ENCODE peak calls at places on chromosomes 6 and 20, in seven cellular contexts. F is brain microvascular endothelial cell; H is CD8-positive, alpha-beta T cell; I is stomach; P is suprapubic skin; G is mammary epithelial cell; D is IMR-90. R is an unnamed sample. For H3K27me3, the result is how much of the 10 kb centered on the place peaks cover.

GRCh38 chr20:58694241-58695083 is 1.9 kb downstream of the NPEPL1 start:
- DNase-seq in D (no peak), H (no peak), P (peak), F (no peak), I (no peak), G (no peak), R (no peak)

GRCh38 chr20:57928181-57928967 is 218.6 kb upstream of the PMEPA1 start:
- DNase-seq in F (peak), I (no peak), H (no peak), G (peak), D (no peak), P (no peak), R (no peak)

GRCh38 chr6:43993881-43994523 is 133.2 kb downstream of the MRPL14 start:
- DNase-seq in P (no peak), F (no peak), H (no peak), G (no peak), I (no peak), D (no peak), R (no peak)

GRCh38 chr6:128415387-128415786 is 105.0 kb downstream of the PTPRK start:
- DNase-seq in D (no peak), P (no peak), F (no peak), I (no peak), H (no peak), G (no peak), R (no peak)

GRCh38 chr20:62065669-62066338 is at the start of gene TAF4:
- DNase-seq in D (peak), F (peak), I (peak), G (peak), H (peak), P (no peak), R (no peak)

GRCh38 chr20:51121901-51122412 is 99.0 kb upstream of the KCNG1 start:
- DNase-seq in H (no peak), D (peak), P (no peak), I (no peak), F (peak), G (peak), R (peak)

GRCh38 chr6:90574610-90575009 is 12.3 kb downstream of the MAP3K7 start:
- DNase-seq in P (no peak), G (no peak), F (peak), H (no peak), I (no peak), D (peak), R (no peak)

GRCh38 chr20:50724112-50724724 is 7.2 kb upstream of the PARD6B start:
- DNase-seq in P (peak), I (no peak), H (no peak), F (no peak), D (no peak), G (no peak), R (no peak)

GRCh38 chr6:148818939-148819575 is 72.2 kb downstream of the UST start:
- DNase-seq in P (no peak), F (no peak), H (no peak), G (peak), D (no peak), I (no peak), R (peak)

GRCh38 chr6:144718431-144718830 is 433.3 kb downstream of the UTRN start:
- DNase-seq in F (peak), P (no peak), D (peak), I (no peak), H (no peak), G (peak), R (no peak)

GRCh38 chr20:48827880-48828733 is at the start of gene PREX1:
- DNase-seq in D (peak), F (peak), I (peak), H (peak), P (no peak), G (peak), R (no peak)

GRCh38 chr6:40950986-40951730 is 87.9 kb downstream of the UNC5CL start:
- DNase-seq in F (peak), P (no peak), H (no peak), I (no peak), G (peak), D (peak), R (no peak)

GRCh38 chr6:16486661-16487060 is 248.3 kb downstream of the GMPR start:
- DNase-seq in D (no peak), H (peak), P (no peak), G (no peak), F (no peak), I (no peak), R (no peak)

GRCh38 chr6:125511809-125512341 is 210.1 kb upstream of the HDDC2 start:
- DNase-seq in F (peak), P (no peak), I (no peak), H (no peak), D (no peak), G (no peak), R (no peak)

GRCh38 chr20:32792316-32792715 is 27.4 kb upstream of the MAPRE1 start:
- DNase-seq in P (no peak), I (no peak), F (peak), H (no peak), D (peak), G (peak), R (no peak)

GRCh38 chr20:2576317-2576727 is 39.9 kb downstream of the TMC2 start:
- DNase-seq in H (no peak), I (no peak), G (no peak), P (no peak), F (no peak), D (no peak), R (no peak)

GRCh38 chr20:26163890-26164289 is 467.2 kb upstream of the ZNF337 start:
- DNase-seq in D (peak), I (no peak), H (no peak), F (peak), P (no peak), G (peak), R (no peak)

GRCh38 chr6:153625089-153625488 is 414.0 kb upstream of the OPRM1 start:
- DNase-seq in D (no peak), I (no peak), H (no peak), F (peak), P (no peak), G (no peak), R (no peak)

GRCh38 chr6:137697267-137697938 is 169.7 kb upstream of the TNFAIP3 start:
- DNase-seq in H (no peak), D (peak), I (no peak), G (peak), F (peak), P (no peak), R (no peak)

GRCh38 chr20:46798430-46798829 is 89.0 kb downstream of the SLC2A10 start:
- DNase-seq in I (no peak), D (no peak), G (no peak), H (no peak), F (no peak), P (no peak), R (no peak)

GRCh38 chr6:144008501-144009245 is 614 bp upstream of the PLAGL1 start:
- DNase-seq in I (no peak), P (no peak), H (no peak), F (no peak), G (no peak), D (no peak), R (no peak)

GRCh38 chr6:30259140-30260035 is 46.2 kb upstream of the TRIM26 start:
- DNase-seq in I (peak), D (peak), G (peak), H (peak), P (peak), F (peak), R (peak)

GRCh38 chr6:147126618-147127022 is 77.6 kb upstream of the STXBP5 start:
- DNase-seq in D (no peak), G (no peak), I (no peak), H (no peak), F (peak), P (no peak), R (no peak)

GRCh38 chr6:55176958-55177357 is 2.6 kb downstream of the HCRTR2 start:
- DNase-seq in G (peak), H (no peak), I (no peak), P (no peak), F (peak), D (peak), R (no peak)

GRCh38 chr20:62550087-62550565 is 74.3 kb upstream of the GATA5 start:
- DNase-seq in P (no peak), F (no peak), D (no peak), H (no peak), I (no peak), G (no peak), R (no peak)

GRCh38 chr6:123089223-123089622 is 93.2 kb downstream of the CLVS2 start:
- DNase-seq in F (no peak), D (no peak), P (no peak), H (no peak), G (no peak), I (no peak), R (no peak)

GRCh38 chr6:55997223-55997874 is 122.0 kb upstream of the BMP5 start:
- DNase-seq in G (no peak), P (no peak), I (no peak), H (no peak), F (no peak), D (no peak), R (no peak)

GRCh38 chr6:1316482-1317220 is 4.8 kb downstream of the FOXQ1 start:
- DNase-seq in D (no peak), I (peak), G (no peak), F (no peak), H (no peak), P (no peak), R (no peak)
- H3K27ac ChIP-seq in D (no peak), I (peak), G (peak), F (no peak), H (no peak), P (peak), R (no peak)

DNA sequence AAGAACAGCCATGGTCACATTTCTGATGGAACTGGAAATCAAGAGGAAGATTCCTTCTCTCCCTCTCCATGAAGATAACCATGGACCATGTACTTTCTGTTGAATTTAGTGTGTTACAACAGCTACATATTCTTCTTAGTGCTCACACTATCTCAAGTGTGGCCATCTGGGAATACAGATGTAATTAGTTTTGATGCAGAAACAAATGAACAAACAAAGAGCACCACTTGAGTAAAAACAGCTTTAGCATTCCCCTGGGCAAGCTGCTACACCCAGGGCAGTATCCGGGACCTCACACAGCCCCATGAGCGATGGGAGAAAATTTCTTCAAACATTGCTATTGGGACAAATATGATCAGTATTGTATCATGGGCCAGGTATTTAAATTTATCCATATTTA is 75.2 kb downstream of the RAMACL start:
- DNase-seq in I (no peak), P (no peak), D (no peak), H (no peak), G (no peak), F (no peak), R (no peak)
- H3K27me3 ChIP-seq in I (under half), P (under half), D (under half), H (under half), G (under half), F (under half), R (under half)

DNA sequence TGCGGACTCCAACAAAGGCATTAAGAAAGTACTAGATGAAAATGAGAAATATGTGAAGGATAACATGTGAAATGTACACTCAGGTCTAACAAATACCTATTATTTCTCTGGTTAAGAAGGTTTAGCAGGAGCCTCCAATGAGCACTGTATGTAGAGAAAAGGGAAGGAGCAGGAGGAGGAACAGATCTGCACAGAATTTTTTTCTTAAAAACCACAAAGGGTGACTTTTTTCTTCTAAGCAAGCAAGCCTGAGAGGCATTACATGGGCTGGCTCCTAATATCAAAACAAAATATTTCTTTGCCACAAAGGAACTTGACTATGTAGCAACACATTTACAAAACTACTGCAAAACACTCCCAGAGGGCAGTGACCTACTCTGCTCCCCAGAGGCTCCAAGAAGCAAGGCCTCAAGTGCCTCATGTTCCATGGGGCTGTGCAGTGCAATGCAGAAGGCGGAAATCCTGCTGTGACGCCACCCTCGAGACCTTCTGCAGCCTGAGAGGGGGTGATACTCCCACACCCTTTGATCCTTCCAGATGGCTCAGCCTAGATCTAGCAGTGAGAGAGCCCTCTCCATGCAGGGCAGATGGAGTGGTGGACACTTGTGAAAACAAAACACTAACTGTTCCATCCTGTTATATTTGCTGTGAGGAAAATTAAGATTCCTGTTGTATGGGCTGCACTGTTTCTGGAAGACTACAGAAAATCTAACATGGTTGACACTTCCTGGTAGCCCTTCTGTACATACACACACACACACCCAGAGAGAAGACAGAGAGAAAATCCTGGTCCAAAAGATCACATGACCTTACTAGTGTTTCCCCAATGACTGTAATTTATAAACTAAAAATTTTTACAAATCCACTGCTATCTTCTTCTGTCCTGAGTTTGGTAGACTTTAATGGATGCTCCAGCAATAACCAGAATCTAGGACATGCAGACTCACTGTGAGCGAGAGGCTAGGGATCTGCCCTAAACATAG is 36.0 kb upstream of the SMIM29 start:
- DNase-seq in F (peak), I (peak), D (peak), P (no peak), H (no peak), G (no peak), R (no peak)
- H3K27ac ChIP-seq in F (peak), I (peak), D (peak), P (peak), H (no peak), G (no peak), R (no peak)

GRCh38 chr20:43209831-43210230 is 20.1 kb upstream of the PTPRT start:
- DNase-seq in G (no peak), D (no peak), P (no peak), H (no peak), I (no peak), F (no peak), R (no peak)
- H3K27me3 ChIP-seq in G (under half), D (under half), P (under half), H (under half), I (under half), F (under half), R (under half)

DNA sequence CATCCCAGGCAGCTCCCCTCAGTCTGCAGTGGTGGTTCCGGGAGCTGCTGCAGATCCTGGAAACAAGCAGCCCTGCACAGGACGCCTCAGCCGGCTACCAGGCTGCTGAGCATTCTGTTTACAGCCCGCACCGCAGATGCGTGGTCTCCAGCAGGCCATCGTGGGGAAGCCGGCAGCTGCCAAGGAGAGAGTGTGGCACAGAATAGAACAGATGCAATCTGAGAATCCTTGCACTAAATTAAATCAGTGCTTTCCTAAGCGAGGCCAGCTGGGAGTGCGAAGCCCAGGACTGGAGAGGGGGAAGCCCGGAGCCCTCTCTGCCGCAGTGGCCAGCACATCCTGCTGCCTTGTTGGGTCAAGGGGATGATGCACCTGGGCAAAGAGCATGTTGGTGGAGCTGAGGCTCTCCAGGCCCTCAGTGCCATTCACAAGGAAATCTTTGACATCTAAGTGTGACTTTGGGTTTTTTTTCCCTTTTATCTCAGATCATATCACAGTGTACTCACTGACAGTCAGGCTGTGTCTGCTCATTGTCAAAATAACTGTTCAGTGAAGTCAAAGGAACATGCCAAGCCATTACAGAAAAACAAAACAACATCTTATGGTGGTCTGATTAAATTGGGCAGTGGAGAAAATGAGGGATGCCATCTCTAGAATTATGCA is 118.1 kb downstream of the SYNDIG1 start:
- DNase-seq in G (no peak), I (no peak), P (no peak), H (no peak), F (no peak), D (no peak), R (no peak)
- H3K27ac ChIP-seq in G (no peak), I (no peak), P (no peak), H (no peak), F (no peak), D (no peak), R (no peak)

GRCh38 chr20:34201531-34201930 is 39.7 kb upstream of the ASIP start:
- DNase-seq in H (no peak), F (no peak), I (no peak), G (no peak), D (no peak), P (no peak), R (no peak)
- H3K27me3 ChIP-seq in H (under half), F (under half), I (under half), G (under half), D (under half), P (under half), R (under half)

DNA sequence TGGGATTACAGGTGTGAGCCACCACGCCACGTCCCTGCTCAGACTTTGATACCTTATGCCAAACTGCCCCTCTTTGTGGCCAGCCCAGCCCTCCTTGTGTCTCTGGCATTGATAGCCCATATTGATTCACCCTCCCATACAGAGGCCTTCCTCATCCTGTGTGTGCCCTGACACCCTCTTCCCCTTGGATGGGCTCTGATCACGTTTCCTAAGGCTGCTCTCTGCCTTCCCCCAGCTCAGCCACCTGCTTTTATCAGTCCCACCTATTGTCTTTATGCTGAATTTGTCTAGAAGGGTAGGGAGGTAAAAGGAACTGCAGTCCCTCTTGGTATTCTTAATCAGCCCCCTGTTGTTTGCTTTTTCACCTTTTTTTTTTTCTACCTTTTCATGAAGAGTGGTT is 95.9 kb downstream of the CDKAL1 start:
- DNase-seq in I (no peak), G (no peak), H (no peak), D (no peak), P (no peak), F (no peak), R (peak)
- H3K27ac ChIP-seq in I (no peak), G (no peak), H (no peak), D (no peak), P (no peak), F (no peak), R (no peak)

GRCh38 chr6:107488875-107489635 is 862 bp upstream of the SOBP start:
- DNase-seq in I (no peak), G (peak), H (no peak), F (no peak), D (peak), P (no peak), R (no peak)
- H3K27me3 ChIP-seq in I (half or more), G (under half), H (under half), F (under half), D (under half), P (half or more), R (under half)

GRCh38 chr6:42251911-42252637 is 34.4 kb upstream of the MRPS10 start:
- DNase-seq in P (no peak), D (no peak), G (no peak), H (no peak), F (peak), I (peak), R (no peak)
- H3K27ac ChIP-seq in P (peak), D (no peak), G (no peak), H (no peak), F (no peak), I (peak), R (no peak)

GRCh38 chr20:940926-941325 is 24.8 kb upstream of the ANGPT4 start:
- DNase-seq in F (no peak), H (no peak), I (no peak), P (no peak), G (no peak), D (no peak), R (no peak)
- H3K27me3 ChIP-seq in F (under half), H (under half), I (under half), P (under half), G (under half), D (under half), R (under half)